ENCODE peak calls at places on chromosomes 12 and 14, in eight cellular contexts. B is HFFc6, F is pancreas, J is heart left ventricle, E is A673, R is GM23338, Y is astrocyte, I is endothelial cell. L is an unnamed sample.

GRCh38 chr14:93016275-93016845 is 93.4 kb downstream of the CHGA start:
- DNase-seq in J (no peak), B (no peak), F (no peak), I (no peak), Y (no peak), R (no peak), E (no peak), L (no peak)

GRCh38 chr14:94966344-94966743 is 191.0 kb downstream of the DICER1 start:
- DNase-seq in B (no peak), Y (no peak), E (no peak), I (no peak), J (no peak), R (no peak), F (no peak), L (no peak)

GRCh38 chr12:120851444-120851843 is 52.7 kb downstream of the SPPL3 start:
- DNase-seq in I (no peak), F (no peak), Y (no peak), J (no peak), B (no peak), R (no peak), E (no peak), L (no peak)

GRCh38 chr14:97408503-97408902 is 611.3 kb downstream of the VRK1 start:
- DNase-seq in J (no peak), B (no peak), I (no peak), R (no peak), Y (no peak), F (no peak), E (peak), L (no peak)

GRCh38 chr14:71086571-71086970 is 179.3 kb downstream of the PCNX1 start:
- DNase-seq in I (no peak), J (no peak), Y (peak), F (no peak), R (no peak), B (no peak), E (no peak), L (no peak)

GRCh38 chr14:39431416-39432178 is 636 bp downstream of the FBXO33 start:
- DNase-seq in R (peak), I (peak), E (peak), F (peak), Y (no peak), B (peak), J (peak), L (no peak)

GRCh38 chr12:128830505-128830893 is 6.7 kb upstream of the SLC15A4 start:
- DNase-seq in B (no peak), F (no peak), Y (no peak), J (no peak), E (no peak), R (no peak), I (no peak), L (no peak)

GRCh38 chr14:78399316-78399889 is 229.2 kb downstream of the NRXN3 start:
- DNase-seq in E (peak), F (no peak), Y (no peak), I (peak), R (peak), J (no peak), B (no peak), L (no peak)

GRCh38 chr12:87305481-87305880 is 723.7 kb downstream of the C12orf50 start:
- DNase-seq in F (no peak), J (no peak), I (no peak), B (no peak), R (no peak), E (no peak), Y (peak), L (no peak)

GRCh38 chr14:41899416-41899815 is 292.7 kb downstream of the LRFN5 start:
- DNase-seq in R (no peak), Y (peak), I (no peak), F (no peak), J (no peak), E (peak), B (no peak), L (no peak)

GRCh38 chr14:79480212-79480611 is 731.1 kb downstream of the DIO2 start:
- DNase-seq in E (no peak), Y (peak), R (no peak), I (no peak), F (no peak), B (no peak), J (no peak), L (no peak)

GRCh38 chr12:19303496-19303895 is 135.8 kb upstream of the AEBP2 start:
- DNase-seq in F (no peak), J (no peak), R (no peak), I (no peak), Y (no peak), B (no peak), E (no peak), L (no peak)

GRCh38 chr14:105925615-105926414 is 399.4 kb downstream of the TMEM121 start:
- DNase-seq in Y (no peak), R (no peak), E (no peak), I (no peak), B (no peak), J (no peak), F (no peak), L (no peak)

GRCh38 chr14:97445367-97445766 is 648.2 kb downstream of the VRK1 start:
- DNase-seq in Y (no peak), J (no peak), B (no peak), I (no peak), R (no peak), F (no peak), E (no peak), L (no peak)

GRCh38 chr12:31412292-31412801 is 86.4 kb upstream of the SINHCAF start:
- DNase-seq in J (no peak), I (no peak), B (no peak), Y (no peak), R (peak), E (no peak), F (no peak), L (no peak)

GRCh38 chr12:56336361-56337167 is 2.1 kb upstream of the IL23A start:
- DNase-seq in R (peak), I (no peak), Y (no peak), J (no peak), F (no peak), B (no peak), E (no peak), L (no peak)

GRCh38 chr12:17928708-17929366 is 161.2 kb downstream of the RERGL start:
- DNase-seq in I (no peak), F (no peak), Y (peak), E (peak), J (no peak), R (peak), B (peak), L (no peak)

GRCh38 chr14:32033516-32033915 is 43.6 kb upstream of the ARHGAP5 start:
- DNase-seq in R (no peak), I (no peak), B (no peak), F (no peak), J (no peak), E (no peak), Y (no peak), L (no peak)

GRCh38 chr14:26993541-26993940 is 395.7 kb upstream of the NOVA1 start:
- DNase-seq in Y (no peak), J (no peak), R (no peak), B (no peak), E (no peak), I (no peak), F (no peak), L (no peak)

GRCh38 chr12:121578230-121579189 is 2.3 kb downstream of the KDM2B start:
- DNase-seq in J (no peak), R (peak), F (peak), E (no peak), I (peak), Y (no peak), B (no peak), L (no peak)

GRCh38 chr14:77107228-77107627 is 9.2 kb downstream of the CIPC start:
- DNase-seq in E (no peak), I (no peak), F (no peak), Y (no peak), B (no peak), J (no peak), R (no peak), L (no peak)

DNA sequence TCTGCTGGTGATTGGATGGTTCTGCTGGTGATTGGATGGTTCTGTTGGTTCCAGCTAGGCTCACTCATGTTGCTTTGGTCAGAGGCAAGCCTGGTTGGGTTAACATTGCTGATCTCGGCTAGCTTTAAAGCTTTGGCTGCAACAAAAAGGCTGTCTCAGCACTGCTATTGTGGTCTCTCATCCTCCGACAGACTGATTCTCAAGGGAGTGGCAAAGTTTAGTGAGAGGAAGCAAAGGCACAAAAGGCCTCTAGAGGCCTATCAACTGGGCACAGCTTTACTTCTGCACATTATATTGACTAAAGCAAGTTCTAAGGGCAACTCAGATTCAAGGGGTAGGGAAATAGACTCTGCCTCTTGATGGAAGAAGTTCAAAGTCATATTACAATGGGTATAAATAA is 84.7 kb upstream of the LGR5 start:
- DNase-seq in F (no peak), Y (no peak), R (peak), I (no peak), J (no peak), B (no peak), E (peak), L (no peak)
- TF ChIP-seq CTCF in F (no peak), Y (no peak), R (no peak), I (no peak), J (no peak), B (no peak), E (no peak), L (no peak)

DNA sequence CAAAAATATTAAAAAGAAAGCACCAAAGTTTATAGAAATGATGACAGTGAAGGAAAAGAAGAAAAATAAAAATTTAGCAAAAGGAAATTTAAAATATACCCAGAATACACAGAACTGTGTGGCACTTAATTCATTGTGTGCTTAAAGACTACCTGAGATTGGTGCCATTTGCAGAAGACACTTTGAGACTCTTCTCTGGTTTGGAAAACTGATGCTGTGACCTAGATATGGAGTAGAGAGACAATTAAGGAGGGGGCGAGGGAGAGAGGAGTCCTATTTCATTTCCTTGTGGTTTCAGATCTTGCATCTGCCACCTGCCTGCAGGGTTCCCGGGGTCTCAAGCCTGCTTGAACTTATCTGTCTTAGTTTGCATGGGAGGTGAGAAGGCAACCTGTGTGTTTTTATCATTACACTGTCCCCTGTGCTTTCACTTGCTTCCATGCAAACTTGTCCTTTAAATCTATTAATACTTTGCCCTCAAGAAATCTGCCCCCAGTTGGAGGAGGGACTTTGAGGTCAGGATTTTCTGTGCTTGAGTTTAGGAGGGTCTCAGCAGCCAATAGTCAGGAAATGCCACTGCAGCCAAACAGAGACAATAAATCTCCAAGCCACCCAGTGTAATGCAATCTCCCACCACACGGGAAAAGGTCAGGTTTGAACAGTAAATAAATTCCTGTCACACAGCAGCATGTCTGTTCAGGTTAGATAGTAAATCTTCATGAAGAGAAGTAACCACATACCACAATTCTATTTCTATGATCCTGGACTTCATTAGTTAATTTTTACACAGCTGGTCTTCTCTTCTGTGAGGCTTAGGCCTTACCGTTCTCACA is 119.4 kb downstream of the CAND1 start:
- DNase-seq in B (no peak), I (peak), R (peak), F (no peak), J (no peak), Y (no peak), E (peak), L (no peak)
- TF ChIP-seq CTCF in B (peak), I (peak), R (peak), F (no peak), J (no peak), Y (no peak), E (peak), L (no peak)

DNA sequence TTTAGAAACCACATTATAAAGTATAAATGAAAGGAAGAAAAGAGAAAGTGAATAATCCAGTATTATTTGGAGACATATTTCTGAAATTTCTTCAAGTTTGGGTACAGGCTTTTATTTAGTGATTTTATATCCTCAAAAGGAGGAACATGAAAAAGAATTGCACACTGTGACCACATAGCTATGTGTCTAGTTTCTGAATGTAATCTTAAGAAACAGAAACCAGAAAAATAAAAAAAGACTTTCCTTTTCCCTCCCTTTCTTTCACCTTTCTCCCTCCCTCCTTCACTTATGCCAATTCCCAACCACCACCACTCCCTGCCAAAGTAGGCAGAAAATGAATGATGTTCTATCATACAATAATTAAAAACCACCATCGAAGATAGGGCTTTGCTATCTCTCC is 189.6 kb downstream of the PRKD1 start:
- DNase-seq in F (no peak), E (no peak), R (no peak), B (no peak), I (no peak), J (no peak), Y (no peak), L (no peak)
- TF ChIP-seq CTCF in F (no peak), E (no peak), R (no peak), B (no peak), I (no peak), J (no peak), Y (no peak), L (no peak)

GRCh38 chr12:6367969-6368892 is 7.1 kb downstream of the SCNN1A start:
- DNase-seq in J (no peak), E (no peak), R (no peak), B (no peak), F (no peak), Y (no peak), I (no peak), L (no peak)

GRCh38 chr12:6369916-6370575 is 5.3 kb downstream of the SCNN1A start:
- DNase-seq in F (no peak), Y (no peak), J (peak), E (no peak), R (no peak), I (no peak), B (no peak), L (no peak)

GRCh38 chr12:6370576-6370935 is 4.8 kb downstream of the SCNN1A start:
- DNase-seq in R (no peak), B (no peak), Y (no peak), F (no peak), J (peak), E (no peak), I (no peak), L (no peak)

GRCh38 chr12:6368906-6369525 is 6.3 kb downstream of the SCNN1A start:
- DNase-seq in R (no peak), I (no peak), F (no peak), B (no peak), J (peak), E (no peak), Y (no peak), L (no peak)

GRCh38 chr12:6367065-6367968 is 8.0 kb downstream of the SCNN1A start:
- DNase-seq in E (peak), I (no peak), Y (no peak), J (no peak), B (no peak), R (no peak), F (no peak), L (no peak)
- TF ChIP-seq CTCF in E (peak), I (no peak), Y (peak), J (peak), B (peak), R (peak), F (no peak), L (peak)

GRCh38 chr12:817941-818600 is 65.7 kb downstream of the WNK1 start:
- DNase-seq in B (no peak), F (no peak), Y (no peak), J (no peak), I (no peak), E (no peak), R (no peak), L (no peak)

GRCh38 chr12:820336-820735 is 68.0 kb downstream of the WNK1 start:
- DNase-seq in Y (no peak), B (no peak), R (no peak), J (no peak), F (no peak), I (no peak), E (no peak), L (no peak)

GRCh38 chr12:823043-823698 is 70.8 kb downstream of the WNK1 start:
- DNase-seq in B (no peak), F (no peak), J (no peak), I (no peak), Y (no peak), R (no peak), E (no peak), L (no peak)

DNA sequence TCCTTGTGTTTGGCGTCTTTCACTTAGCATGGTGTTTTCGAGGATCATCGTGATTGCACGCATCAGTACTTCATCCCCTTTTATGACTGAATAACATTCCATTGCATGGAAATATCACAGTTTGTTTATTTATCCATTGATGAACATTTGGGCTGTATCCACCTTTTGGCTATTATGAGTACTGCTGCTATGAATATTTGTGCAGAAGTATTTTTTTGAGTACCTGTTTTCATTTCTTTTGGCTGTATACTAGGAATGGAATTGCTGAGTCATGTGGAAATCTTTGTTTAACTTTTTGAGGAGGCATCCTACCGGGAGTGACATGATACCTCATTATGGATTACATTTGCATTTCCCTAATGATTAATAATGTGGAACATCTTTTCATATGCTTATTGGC is 66.4 kb downstream of the WNK1 start:
- DNase-seq in B (no peak), R (no peak), J (no peak), F (no peak), E (no peak), I (no peak), Y (peak), L (no peak)
- TF ChIP-seq CTCF in B (no peak), R (no peak), J (no peak), F (no peak), E (peak), I (peak), Y (peak), L (no peak)

DNA sequence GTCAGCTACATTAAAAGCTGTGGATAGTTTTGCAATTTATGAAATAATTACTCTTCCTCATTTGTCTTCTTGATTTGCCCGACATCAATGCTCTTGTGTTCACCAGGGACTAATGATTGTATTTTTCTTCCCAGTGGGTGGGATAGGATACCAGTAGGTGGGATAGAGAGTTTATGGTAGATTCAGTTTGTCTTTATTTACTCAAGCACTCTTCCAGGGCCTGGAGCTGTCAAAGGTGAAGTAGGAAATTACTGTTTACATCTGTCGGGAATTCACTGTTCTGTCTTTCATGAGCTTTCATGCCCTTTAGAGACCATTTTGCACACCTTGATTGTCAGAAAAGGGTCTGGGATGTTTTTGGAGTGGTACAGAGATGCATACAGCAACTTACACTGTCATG is 36.7 kb downstream of the ETV6 start:
- DNase-seq in Y (no peak), I (no peak), J (no peak), F (no peak), B (no peak), R (no peak), E (no peak), L (no peak)
- TF ChIP-seq CTCF in Y (no peak), I (no peak), J (no peak), F (no peak), B (no peak), R (no peak), E (no peak), L (no peak)

GRCh38 chr12:104733717-104734175 is 224.3 kb downstream of the SLC41A2 start:
- DNase-seq in Y (no peak), B (no peak), I (peak), E (peak), J (no peak), F (no peak), R (peak), L (no peak)
- TF ChIP-seq CTCF in Y (no peak), B (peak), I (no peak), E (peak), J (peak), F (no peak), R (peak), L (no peak)

GRCh38 chr12:697426-697825 is 34.2 kb upstream of the NINJ2 start:
- DNase-seq in B (no peak), J (no peak), R (no peak), E (no peak), F (no peak), I (no peak), Y (no peak), L (no peak)

GRCh38 chr12:692274-692673 is 29.0 kb upstream of the NINJ2 start:
- DNase-seq in E (no peak), I (no peak), F (no peak), J (no peak), Y (no peak), R (no peak), B (no peak), L (no peak)

GRCh38 chr12:694734-695503 is 31.7 kb upstream of the NINJ2 start:
- DNase-seq in F (no peak), J (no peak), Y (no peak), R (no peak), E (no peak), I (no peak), B (no peak), L (no peak)

GRCh38 chr12:690466-690865 is 27.2 kb upstream of the NINJ2 start:
- DNase-seq in R (peak), Y (no peak), F (no peak), I (no peak), J (no peak), E (peak), B (no peak), L (no peak)

DNA sequence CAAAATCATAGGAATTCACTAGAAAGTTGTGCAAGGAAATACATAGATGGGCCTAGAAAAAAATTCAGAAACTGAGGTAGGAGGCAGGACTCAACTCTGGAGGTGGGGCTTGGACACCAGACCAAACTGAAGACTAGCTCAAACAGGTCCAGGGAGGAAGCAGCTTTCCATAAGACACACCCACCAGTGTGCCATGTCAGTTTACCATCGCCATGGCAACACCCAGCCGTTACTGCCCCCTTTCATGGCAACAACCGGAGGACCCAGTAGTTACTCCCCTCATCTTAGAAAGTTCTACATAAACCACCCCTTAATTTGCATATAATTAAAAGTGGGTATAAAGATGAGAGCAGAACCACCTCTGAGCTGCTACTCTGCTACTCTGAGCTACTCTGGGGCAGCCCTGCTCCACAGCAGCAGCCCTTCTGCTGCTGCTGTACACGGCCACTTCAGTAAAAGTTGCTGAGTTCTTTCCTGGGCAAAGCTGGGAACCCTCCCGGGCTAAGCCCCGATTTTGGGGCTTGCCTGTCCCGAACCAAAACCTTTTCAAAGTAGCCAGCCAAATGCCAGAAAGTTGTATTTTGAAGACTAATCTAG is 30.8 kb upstream of the NINJ2 start:
- DNase-seq in J (no peak), B (no peak), Y (no peak), I (no peak), R (no peak), E (no peak), F (no peak), L (no peak)
- TF ChIP-seq CTCF in J (no peak), B (no peak), Y (no peak), I (no peak), R (no peak), E (no peak), F (no peak), L (no peak)

L was measured in natural killer cell.